ENCODE peak calls at places on chromosomes 13 and 19, in six cellular contexts. G is effector memory CD4-positive, alpha-beta T cell; R is thoracic aorta; F is WERI-Rb-1; Y is PC-3; I is uterus. Q is an unnamed sample.

GRCh38 chr19:52741951-52742485 is 7.2 kb upstream of the ZNF611 start:
- DNase-seq in G (no peak), R (no peak), F (peak; percentile 64), Y (no peak), I (no peak), Q (no peak)

GRCh38 chr13:24709186-24709913 is 29.1 kb downstream of the ATP12A start:
- DNase-seq in G (peak; percentile 39), R (no peak), F (no peak), Y (no peak), I (no peak), Q (no peak)

GRCh38 chr13:109939838-109940237 is 153.5 kb upstream of the IRS2 start:
- DNase-seq in G (no peak), R (no peak), F (no peak), Y (no peak), I (no peak), Q (no peak)

GRCh38 chr19:10408511-10409291 is 5.4 kb upstream of the CDC37 start:
- DNase-seq in G (no peak), R (no peak), F (peak; percentile 37), Y (no peak), I (no peak), Q (no peak)

GRCh38 chr13:30918662-30919405 is 12.8 kb downstream of the MEDAG start:
- DNase-seq in G (no peak), R (no peak), F (no peak), Y (no peak), I (no peak), Q (no peak)

GRCh38 chr19:14562660-14563589 is 8.9 kb downstream of the NDUFB7 start:
- DNase-seq in G (no peak), R (no peak), F (no peak), Y (no peak), I (no peak), Q (no peak)

GRCh38 chr13:113879017-113879416 is 15.1 kb upstream of the GAS6 start:
- DNase-seq in G (no peak), R (no peak), F (no peak), Y (no peak), I (no peak), Q (no peak)

GRCh38 chr13:41543664-41544300 is 86.4 kb downstream of the RGCC start:
- DNase-seq in G (no peak), R (no peak), F (no peak), Y (no peak), I (no peak), Q (no peak)

GRCh38 chr13:50713849-50714248 is 129.6 kb downstream of the DLEU7 start:
- DNase-seq in G (no peak), R (no peak), F (no peak), Y (peak; percentile 31), I (no peak), Q (no peak)
- H3K4me3 ChIP-seq in G (no peak overlapping the region), R (peak overlapping the region; percentile 5), F (no peak overlapping the region), Y (no peak overlapping the region), I (no peak overlapping the region), Q (no peak overlapping the region)

DNA sequence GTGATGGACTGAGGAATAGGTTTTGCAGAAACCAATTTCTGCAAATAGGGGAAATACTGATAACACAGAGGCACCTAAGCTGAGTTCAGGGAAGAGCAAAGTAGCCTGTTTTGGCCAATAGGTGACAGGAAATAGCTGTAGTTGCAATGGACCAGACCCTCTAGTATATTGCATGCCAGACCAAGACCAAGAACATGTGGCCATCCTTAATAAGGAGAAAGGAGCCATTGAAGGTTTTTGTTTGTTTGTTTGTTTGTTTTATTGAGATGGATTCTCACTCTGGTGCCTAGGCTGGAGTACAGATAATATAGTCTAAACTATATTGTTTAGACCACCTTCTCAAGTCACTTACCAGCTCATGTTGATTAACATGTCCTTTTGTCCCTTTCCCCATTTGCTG is 101.5 kb downstream of the ZNF557 start:
- DNase-seq in G (no peak), R (no peak), F (no peak), Y (no peak), I (no peak), Q (no peak)
- H3K36me3 ChIP-seq in G (no peaks in the 10 kb centered on the region), R (peaks cover 62% of the 10 kb centered on the region), F (peaks cover 35% of the 10 kb centered on the region), Y (peaks cover 16% of the 10 kb centered on the region), I (no peaks in the 10 kb centered on the region), Q (no peaks in the 10 kb centered on the region)

GRCh38 chr19:43574424-43575155 is 737 bp downstream of the XRCC1 start:
- DNase-seq in G (no peak), R (no peak), F (peak; percentile 23), Y (no peak), I (no peak), Q (no peak)

GRCh38 chr19:43575955-43576451 is 402 bp downstream of the PINLYP start:
- DNase-seq in G (no peak), R (no peak), F (no peak), Y (no peak), I (no peak), Q (no peak)

GRCh38 chr19:43570174-43570791 is 5.0 kb downstream of the XRCC1 start:
- DNase-seq in G (no peak), R (no peak), F (no peak), Y (peak; percentile 63), I (no peak), Q (no peak)

GRCh38 chr19:43575156-43575950 is at the start of the genes PINLYP and XRCC1:
- DNase-seq in G (peak; percentile 96), R (peak; percentile 97), F (peak; percentile 98), Y (peak; percentile 97), I (peak; percentile 98), Q (peak; percentile 81)

DNA sequence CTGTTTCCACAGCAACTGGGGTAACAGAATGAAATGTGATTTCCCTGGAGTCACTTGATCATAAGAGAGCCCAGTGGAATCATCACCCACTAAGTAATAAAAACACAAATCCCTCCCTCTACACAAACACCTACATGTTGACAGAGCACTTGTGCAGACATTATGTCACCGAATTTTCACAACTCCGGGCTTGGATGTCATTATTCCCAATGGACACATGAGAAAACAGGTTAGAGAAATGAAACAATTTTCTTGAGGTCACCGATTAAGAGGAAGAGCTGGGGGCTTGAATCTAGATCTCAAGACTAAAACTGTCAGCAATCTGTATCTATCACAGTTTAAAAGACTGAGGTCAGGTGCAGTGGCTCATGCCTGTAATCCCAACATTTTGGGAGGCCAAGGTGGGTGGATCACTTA is 3.1 kb downstream of the XRCC1 start:
- DNase-seq in G (no peak), R (no peak), F (no peak), Y (no peak), I (no peak), Q (no peak)
- H3K27ac ChIP-seq in G (no peak overlapping the region), R (no peak overlapping the region), F (no peak overlapping the region), Y (no peak overlapping the region), I (no peak overlapping the region), Q (no peak overlapping the region)

GRCh38 chr19:47094557-47095517 is 18.7 kb downstream of the ZC3H4 start:
- DNase-seq in G (no peak), R (no peak), F (no peak), Y (no peak), I (no peak), Q (no peak)

GRCh38 chr19:47098608-47099007 is 15.0 kb downstream of the ZC3H4 start:
- DNase-seq in G (no peak), R (no peak), F (no peak), Y (no peak), I (no peak), Q (no peak)

GRCh38 chr19:47097396-47098217 is 16.0 kb downstream of the ZC3H4 start:
- DNase-seq in G (no peak), R (peak; percentile 36), F (peak; percentile 81), Y (no peak), I (no peak), Q (no peak)

GRCh38 chr19:47095707-47096704 is 17.6 kb downstream of the ZC3H4 start:
- DNase-seq in G (peak; percentile 25), R (no peak), F (no peak), Y (peak; percentile 94), I (no peak), Q (no peak)

DNA sequence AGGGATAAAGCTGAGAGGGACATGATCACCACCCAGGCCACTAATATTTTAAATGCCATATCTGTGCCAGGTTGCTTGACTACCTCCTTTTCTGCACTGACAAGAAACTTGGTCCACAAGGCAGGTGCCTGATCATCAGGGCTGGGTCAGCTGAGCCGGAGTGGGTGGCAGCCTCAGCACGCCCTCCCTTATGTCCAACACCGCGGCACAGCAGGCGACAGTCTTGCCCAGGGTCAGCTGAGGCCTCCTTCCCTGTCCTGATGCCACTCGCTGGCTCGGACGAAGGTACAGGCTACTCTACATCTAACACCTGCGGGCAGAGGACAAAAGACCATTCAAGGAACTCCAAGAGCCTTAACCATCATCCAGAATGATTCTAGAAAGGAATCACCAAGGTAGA is 16.9 kb downstream of the ZC3H4 start:
- DNase-seq in G (no peak), R (no peak), F (peak; percentile 30), Y (no peak), I (no peak), Q (no peak)
- H3K4me3 ChIP-seq in G (no peak overlapping the region), R (no peak overlapping the region), F (no peak overlapping the region), Y (peak overlapping the region; percentile 11), I (no peak overlapping the region), Q (no peak overlapping the region)

DNA sequence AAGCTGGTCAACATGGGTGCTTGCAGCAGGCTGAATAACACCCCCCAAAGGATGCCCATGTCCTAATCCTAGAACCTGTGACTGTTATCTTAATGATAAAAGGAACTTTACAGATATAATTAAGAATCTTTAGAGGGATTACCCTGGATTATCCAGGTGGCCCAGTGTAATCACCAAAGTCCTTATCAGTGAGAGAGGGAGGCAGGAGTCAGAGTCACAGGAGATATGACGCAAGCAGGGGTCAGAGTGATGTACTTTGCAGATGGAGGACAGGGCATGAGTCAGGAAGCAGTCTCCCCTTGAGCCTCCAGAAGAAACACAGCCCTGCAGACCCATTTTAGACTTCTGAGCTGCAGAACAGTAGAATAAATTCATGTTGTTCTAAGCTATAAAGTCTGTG is 9.8 kb downstream of the ZNF606 start:
- DNase-seq in G (no peak), R (no peak), F (peak; percentile 55), Y (no peak), I (no peak), Q (no peak)
- H3K36me3 ChIP-seq in G (peaks cover 36% of the 10 kb centered on the region), R (peaks cover 44% of the 10 kb centered on the region), F (peaks cover 87% of the 10 kb centered on the region), Y (peaks cover 82% of the 10 kb centered on the region), I (no peaks in the 10 kb centered on the region), Q (peaks cover 2% of the 10 kb centered on the region)

DNA sequence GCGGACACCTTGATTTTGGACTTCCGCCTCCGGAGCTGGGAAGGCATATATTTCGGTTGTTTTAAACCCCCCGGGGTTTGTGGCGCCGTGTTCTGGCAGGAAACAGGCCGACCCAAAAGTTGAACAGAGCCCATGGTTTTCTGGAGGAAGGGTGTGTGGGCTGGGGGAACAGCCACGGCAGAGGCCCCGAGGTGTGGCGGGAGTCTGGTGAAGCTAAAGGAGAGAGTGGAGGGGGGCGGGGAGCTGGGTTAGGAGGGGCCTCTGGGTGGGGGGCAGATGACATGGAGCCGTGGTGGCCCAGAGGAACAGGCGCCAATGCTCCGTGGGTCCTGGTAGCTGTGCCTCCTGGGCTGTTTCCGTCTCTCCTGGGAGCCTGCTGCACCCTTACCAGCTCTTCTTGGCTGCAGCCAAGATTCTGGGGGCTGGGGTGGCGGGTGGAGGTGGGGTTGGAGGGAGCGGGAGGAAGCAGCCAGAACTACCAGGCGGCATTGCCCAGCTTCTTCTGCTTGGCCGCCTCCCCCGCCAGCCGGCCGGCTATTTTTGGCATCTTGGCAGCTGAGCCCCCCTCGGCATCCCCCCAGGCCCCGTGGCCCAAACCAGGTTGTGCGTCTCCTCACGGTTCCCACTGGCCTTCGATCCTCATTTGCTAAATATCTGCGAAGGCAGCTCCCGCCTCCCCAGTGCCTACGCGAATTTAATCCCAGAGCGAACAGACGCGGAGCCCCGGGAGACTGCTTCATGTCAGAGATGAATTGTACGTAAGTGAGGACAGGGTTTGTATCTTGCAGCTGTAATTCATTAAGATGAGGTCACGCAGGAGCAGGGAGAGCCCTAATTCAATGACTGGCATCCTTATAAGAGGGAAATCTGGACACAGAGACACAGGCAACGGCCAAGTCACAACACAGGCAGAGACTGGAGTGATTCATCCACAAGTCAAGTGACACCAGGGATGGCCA is 12.7 kb upstream of the PEAK3 start:
- DNase-seq in G (no peak), R (no peak), F (peak; percentile 55), Y (no peak), I (peak; percentile 61), Q (no peak)
- H3K27ac ChIP-seq in G (no peak overlapping the region), R (peak overlapping the region; percentile 31), F (peak overlapping the region; percentile 19), Y (no peak overlapping the region), I (peak overlapping the region; percentile 57), Q (no peak overlapping the region)